ENCODE peak calls at places on chromosomes 12 and 14, in nine cellular contexts. B is PC-3, P is SK-N-SH, V is MM.1S, N is neural progenitor cell, S is GM23248, H is OCI-LY7, X is hepatocyte, J is GM23338. F is an unnamed sample.

GRCh38 chr12:2479866-2480510 is 314.8 kb upstream of the FKBP4 start:
- DNase-seq in B (no peak), P (no peak), V (no peak), N (no peak), S (no peak), H (no peak), X (no peak), J (no peak), F (no peak)

GRCh38 chr12:3002636-3003035 is 43.4 kb downstream of the TEAD4 start:
- DNase-seq in B (no peak), P (no peak), V (no peak), N (no peak), S (no peak), H (no peak), X (no peak), J (no peak), F (no peak)

GRCh38 chr14:50262865-50263264 is 31.5 kb upstream of the SOS2 start:
- DNase-seq in B (no peak), P (no peak), V (no peak), N (no peak), S (no peak), H (no peak), X (no peak), J (no peak), F (no peak)

GRCh38 chr14:58639842-58640484 is 2.2 kb downstream of the DACT1 start:
- DNase-seq in B (peak; percentile 96), P (peak; percentile 78), V (no peak), N (peak; percentile 68), S (peak; percentile 89), H (peak; percentile 12), X (peak; percentile 75), J (peak; percentile 71), F (peak; percentile 62)

GRCh38 chr12:86675197-86675596 is 419.0 kb upstream of the MGAT4C start:
- DNase-seq in B (no peak), P (peak; percentile 11), V (no peak), N (no peak), S (no peak), H (no peak), X (no peak), J (no peak), F (no peak)

GRCh38 chr12:125371023-125371422 is 305.8 kb downstream of the AACS start:
- DNase-seq in B (no peak), P (no peak), V (no peak), N (peak; percentile 13), S (no peak), H (no peak), X (no peak), J (no peak), F (no peak)

GRCh38 chr14:106845286-106846087 is 1319.1 kb downstream of the TMEM121 start:
- DNase-seq in B (peak; percentile 69), P (peak; percentile 19), V (no peak), N (no peak), S (no peak), H (peak; percentile 90), X (no peak), J (no peak), F (no peak)

GRCh38 chr14:69644814-69645213 is 33.4 kb downstream of the SUSD6 start:
- DNase-seq in B (no peak), P (no peak), V (no peak), N (no peak), S (no peak), H (no peak), X (no peak), J (no peak), F (no peak)

GRCh38 chr14:99125113-99125512 is 146.9 kb downstream of the BCL11B start:
- DNase-seq in B (no peak), P (no peak), V (no peak), N (no peak), S (no peak), H (no peak), X (no peak), J (no peak), F (no peak)

GRCh38 chr12:48038085-48038484 is 33.8 kb upstream of the COL2A1 start:
- DNase-seq in B (no peak), P (no peak), V (no peak), N (no peak), S (no peak), H (no peak), X (no peak), J (no peak), F (no peak)

GRCh38 chr12:19893514-19893913 is 454.2 kb downstream of the AEBP2 start:
- DNase-seq in B (peak; percentile 36), P (no peak), V (peak; percentile 58), N (no peak), S (peak; percentile 58), H (no peak), X (peak; percentile 35), J (peak; percentile 15), F (peak; percentile 8)

GRCh38 chr12:19894049-19894448 is 454.8 kb downstream of the AEBP2 start:
- DNase-seq in B (peak; percentile 6), P (no peak), V (peak; percentile 25), N (no peak), S (peak; percentile 70), H (no peak), X (no peak), J (no peak), F (no peak)

GRCh38 chr12:19896534-19896933 is 457.2 kb downstream of the AEBP2 start:
- DNase-seq in B (no peak), P (no peak), V (no peak), N (no peak), S (no peak), H (no peak), X (no peak), J (no peak), F (no peak)

GRCh38 chr12:19894803-19895202 is 455.5 kb downstream of the AEBP2 start:
- DNase-seq in B (peak; percentile 2), P (no peak), V (peak; percentile 93), N (no peak), S (no peak), H (no peak), X (no peak), J (no peak), F (no peak)

GRCh38 chr12:19895609-19896008 is 456.3 kb downstream of the AEBP2 start:
- DNase-seq in B (no peak), P (no peak), V (no peak), N (no peak), S (no peak), H (no peak), X (no peak), J (no peak), F (no peak)
- TF ChIP-seq EZH2phosphoT487 in B (no peak), P (no peak), V (no peak), N (no peak), S (no peak), H (no peak), X (no peak), J (no peak), F (no peak)

GRCh38 chr12:51943346-51943745 is 8.2 kb upstream of the ACVR1B start:
- DNase-seq in B (no peak), P (no peak), V (no peak), N (no peak), S (no peak), H (no peak), X (no peak), J (no peak), F (no peak)

GRCh38 chr12:51941011-51941561 is 10.4 kb upstream of the ACVR1B start:
- DNase-seq in B (no peak), P (peak; percentile 77), V (no peak), N (peak; percentile 21), S (peak; percentile 54), H (no peak), X (peak; percentile 51), J (peak; percentile 34), F (no peak)

GRCh38 chr12:51941669-51942455 is 9.6 kb upstream of the ACVR1B start:
- DNase-seq in B (no peak), P (no peak), V (no peak), N (no peak), S (no peak), H (no peak), X (no peak), J (no peak), F (no peak)

GRCh38 chr12:51944608-51945233 is 6.8 kb upstream of the ACVR1B start:
- DNase-seq in B (no peak), P (no peak), V (no peak), N (no peak), S (no peak), H (no peak), X (no peak), J (no peak), F (no peak)

GRCh38 chr12:51942501-51943000 is 8.9 kb upstream of the ACVR1B start:
- DNase-seq in B (no peak), P (no peak), V (no peak), N (no peak), S (no peak), H (no peak), X (no peak), J (no peak), F (no peak)
- TF ChIP-seq EZH2phosphoT487 in B (no peak), P (no peak), V (no peak), N (no peak), S (no peak), H (no peak), X (no peak), J (no peak), F (no peak)

GRCh38 chr12:4431436-4431835 is 14.2 kb downstream of the FGF6 start:
- DNase-seq in B (no peak), P (no peak), V (no peak), N (no peak), S (no peak), H (no peak), X (no peak), J (no peak), F (no peak)

GRCh38 chr12:4434299-4434698 is 11.3 kb downstream of the FGF6 start:
- DNase-seq in B (no peak), P (no peak), V (no peak), N (no peak), S (no peak), H (no peak), X (no peak), J (no peak), F (no peak)

GRCh38 chr12:4435537-4435936 is 10.1 kb downstream of the FGF6 start:
- DNase-seq in B (no peak), P (no peak), V (no peak), N (no peak), S (no peak), H (peak; percentile 10), X (no peak), J (no peak), F (no peak)

GRCh38 chr12:4434721-4435425 is 10.7 kb downstream of the FGF6 start:
- DNase-seq in B (no peak), P (no peak), V (no peak), N (no peak), S (no peak), H (no peak), X (no peak), J (no peak), F (no peak)

GRCh38 chr12:4432878-4433820 is 12.5 kb downstream of the FGF6 start:
- DNase-seq in B (no peak), P (no peak), V (no peak), N (no peak), S (no peak), H (no peak), X (no peak), J (no peak), F (no peak)
- TF ChIP-seq EZH2phosphoT487 in B (no peak), P (no peak), V (no peak), N (no peak), S (no peak), H (no peak), X (no peak), J (no peak), F (no peak)

DNA sequence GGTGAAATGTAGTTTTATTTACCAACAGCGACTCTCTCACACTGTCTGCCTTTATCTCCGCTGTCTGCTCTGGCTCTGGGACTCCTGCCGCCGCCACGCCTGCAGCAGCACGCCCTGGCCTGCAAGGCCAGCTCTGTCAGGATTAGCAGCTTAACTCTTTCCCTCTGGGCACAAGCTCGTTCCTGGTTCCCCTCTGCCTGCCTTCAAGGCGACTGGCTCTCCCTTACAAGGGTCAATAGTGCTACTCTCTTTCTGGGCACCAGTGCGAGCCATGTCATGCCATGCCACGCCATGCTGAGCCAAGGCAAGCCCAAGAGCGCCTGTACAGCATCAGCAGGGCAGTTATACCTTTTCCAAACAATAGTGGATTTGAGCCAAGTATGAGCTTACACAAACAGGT is 3.6 kb upstream of the CLEC2B start:
- DNase-seq in B (no peak), P (no peak), V (no peak), N (peak; percentile 63), S (no peak), H (no peak), X (peak; percentile 10), J (no peak), F (no peak)
- TF ChIP-seq EZH2phosphoT487 in B (no peak), P (no peak), V (no peak), N (no peak), S (no peak), H (no peak), X (no peak), J (no peak), F (no peak)

F was measured in HCT116.